ENCODE peak calls at places on chromosomes 1 and 21, in four cellular contexts. C is OCI-LY7, J is endothelial cell, P is psoas muscle. T is an unnamed sample.

GRCh38 chr1:1306661-1307260 is 969 bp downstream of the ACAP3 start:
- DNase-seq in C (no peak), J (no peak), P (no peak), T (peak)

GRCh38 chr1:81922955-81923354 is 122.2 kb downstream of the ADGRL2 start:
- DNase-seq in C (no peak), J (no peak), P (no peak), T (no peak)

GRCh38 chr1:44037154-44037553 is 5.9 kb upstream of the SLC6A9 start:
- DNase-seq in C (no peak), J (no peak), P (no peak), T (no peak)

GRCh38 chr1:206814716-206815341 is 42.5 kb upstream of the IL10 start:
- DNase-seq in C (no peak), J (no peak), P (no peak), T (no peak)

GRCh38 chr1:234875953-234876814 is 252.5 kb downstream of the TOMM20 start:
- DNase-seq in C (no peak), J (no peak), P (no peak), T (peak)

GRCh38 chr1:75559141-75559540 is 51.8 kb downstream of the SLC44A5 start:
- DNase-seq in C (no peak), J (no peak), P (no peak), T (no peak)

GRCh38 chr1:206766251-206766856 is 4.2 kb upstream of the IL19 start:
- DNase-seq in C (no peak), J (no peak), P (peak), T (peak)

GRCh38 chr1:38444311-38444710 is 397.7 kb upstream of the POU3F1 start:
- DNase-seq in C (no peak), J (no peak), P (no peak), T (no peak)

GRCh38 chr1:180630408-180631196 is 1.2 kb upstream of the XPR1 start:
- DNase-seq in C (no peak), J (no peak), P (no peak), T (no peak)

GRCh38 chr1:85585845-85586244 is 5.3 kb downstream of the CCN1 start:
- DNase-seq in C (no peak), J (no peak), P (no peak), T (no peak)

GRCh38 chr1:205137901-205138300 is 16.1 kb upstream of the RBBP5 start:
- DNase-seq in C (no peak), J (no peak), P (no peak), T (no peak)
- TF ChIP-seq CTCF in C (no peak), J (no peak), P (no peak), T (no peak)

GRCh38 chr21:31780944-31781343 is 49.0 kb upstream of the SCAF4 start:
- DNase-seq in C (peak), J (no peak), P (no peak), T (no peak)
- TF ChIP-seq CTCF in C (peak), J (no peak), P (no peak), T (no peak)

GRCh38 chr1:201626629-201627275 is 87.8 kb downstream of the NAV1 start:
- DNase-seq in C (no peak), J (no peak), P (no peak), T (no peak)

GRCh38 chr1:201622353-201622752 is 83.4 kb downstream of the NAV1 start:
- DNase-seq in C (no peak), J (no peak), P (no peak), T (no peak)

GRCh38 chr1:201622824-201623223 is 83.9 kb downstream of the NAV1 start:
- DNase-seq in C (no peak), J (no peak), P (no peak), T (no peak)

GRCh38 chr1:201625711-201626300 is 86.9 kb downstream of the NAV1 start:
- DNase-seq in C (no peak), J (no peak), P (no peak), T (no peak)

DNA sequence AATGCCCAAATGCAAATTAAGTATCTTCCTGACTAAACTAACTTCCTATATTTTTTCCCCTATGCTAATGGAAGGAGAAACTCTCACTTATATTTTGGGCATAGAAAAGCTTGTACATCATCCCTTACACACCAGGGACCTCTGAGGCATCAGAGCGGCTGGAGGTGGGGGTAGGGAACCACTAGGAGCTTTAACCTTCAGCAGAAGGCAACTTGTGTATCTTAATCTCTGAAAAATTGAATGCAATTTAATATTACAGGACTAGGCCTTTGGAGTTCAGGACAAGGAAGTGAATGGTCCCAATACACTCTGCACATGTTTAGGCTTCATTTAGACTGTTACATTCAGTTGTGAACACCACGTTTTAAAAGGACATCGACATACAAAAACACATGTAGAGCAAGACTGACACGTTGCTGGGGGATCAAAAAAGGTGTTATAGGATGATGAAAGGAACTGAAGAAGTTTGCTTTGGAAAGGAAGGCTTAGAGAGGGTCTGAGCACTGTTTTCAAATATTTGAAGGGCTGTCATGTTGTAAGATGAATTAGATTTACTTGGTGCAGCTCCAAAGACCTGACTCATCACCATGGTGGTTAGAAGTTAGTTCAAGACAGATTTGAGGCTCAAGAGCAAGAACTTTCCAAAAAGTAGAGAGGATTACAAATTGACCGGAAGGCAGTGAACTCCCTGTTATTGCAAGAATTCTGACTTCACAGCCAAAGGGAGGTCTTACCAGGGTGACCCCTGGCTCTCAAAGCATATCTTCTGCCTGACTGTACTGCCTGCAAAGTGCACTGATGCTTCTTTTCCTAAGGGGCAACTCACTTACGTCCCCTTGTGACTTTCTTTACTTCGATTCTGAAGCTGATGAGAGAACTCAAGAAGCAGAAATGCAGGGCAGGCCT is 86.1 kb downstream of the NAV1 start:
- DNase-seq in C (no peak), J (no peak), P (no peak), T (no peak)
- TF ChIP-seq CTCF in C (no peak), J (no peak), P (no peak), T (no peak)

DNA sequence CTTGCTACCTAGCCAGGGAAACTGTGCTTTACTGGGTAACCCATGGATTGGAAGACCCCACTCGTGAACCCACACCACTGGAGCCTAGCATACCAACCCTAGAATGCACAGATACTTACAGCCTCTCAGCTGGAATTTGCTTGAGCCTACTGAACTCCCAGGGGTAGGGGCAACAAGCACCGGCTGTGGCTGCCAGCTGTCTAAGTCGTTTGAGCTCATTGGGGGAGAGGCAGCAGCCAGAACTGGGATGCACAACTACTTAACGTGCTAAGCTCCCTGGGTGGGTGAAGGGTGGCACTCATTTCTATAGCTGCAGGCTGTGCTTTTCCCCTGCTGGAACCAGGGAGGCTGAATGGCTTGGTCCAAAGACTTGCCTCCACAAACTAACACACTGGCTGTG is 212.4 kb downstream of the ZNF648 start:
- DNase-seq in C (no peak), J (no peak), P (no peak), T (no peak)
- TF ChIP-seq CTCF in C (no peak), J (no peak), P (no peak), T (no peak)

GRCh38 chr21:21690068-21690665 is 692.0 kb downstream of the NCAM2 start:
- DNase-seq in C (no peak), J (no peak), P (no peak), T (no peak)

DNA sequence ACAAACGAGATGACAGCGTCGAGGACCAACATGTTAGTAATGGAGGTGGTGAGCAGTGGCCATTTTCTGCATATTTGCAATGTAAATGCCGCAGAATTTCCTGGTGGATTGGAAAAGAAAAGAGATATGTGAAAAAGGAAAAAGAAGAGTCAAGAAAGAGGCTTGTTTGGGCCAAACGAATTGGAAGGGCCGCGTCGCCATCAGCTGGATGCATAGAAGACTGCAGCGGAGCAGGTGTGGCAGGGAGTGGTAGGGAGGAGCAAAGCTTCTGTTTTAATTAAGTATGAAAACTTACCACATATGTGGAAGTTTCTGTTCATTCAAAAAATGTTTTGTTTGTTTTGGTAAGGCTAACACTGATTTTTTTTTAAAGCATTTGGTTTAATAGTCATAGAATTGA is 690.7 kb downstream of the NCAM2 start:
- DNase-seq in C (no peak), J (peak), P (peak), T (peak)
- TF ChIP-seq CTCF in C (peak), J (no peak), P (peak), T (no peak)

GRCh38 chr1:89994805-89995594 is at the start of gene ZNF326:
- DNase-seq in C (peak), J (peak), P (peak), T (peak)
- TF ChIP-seq CTCF in C (no peak), J (no peak), P (no peak), T (no peak)

DNA sequence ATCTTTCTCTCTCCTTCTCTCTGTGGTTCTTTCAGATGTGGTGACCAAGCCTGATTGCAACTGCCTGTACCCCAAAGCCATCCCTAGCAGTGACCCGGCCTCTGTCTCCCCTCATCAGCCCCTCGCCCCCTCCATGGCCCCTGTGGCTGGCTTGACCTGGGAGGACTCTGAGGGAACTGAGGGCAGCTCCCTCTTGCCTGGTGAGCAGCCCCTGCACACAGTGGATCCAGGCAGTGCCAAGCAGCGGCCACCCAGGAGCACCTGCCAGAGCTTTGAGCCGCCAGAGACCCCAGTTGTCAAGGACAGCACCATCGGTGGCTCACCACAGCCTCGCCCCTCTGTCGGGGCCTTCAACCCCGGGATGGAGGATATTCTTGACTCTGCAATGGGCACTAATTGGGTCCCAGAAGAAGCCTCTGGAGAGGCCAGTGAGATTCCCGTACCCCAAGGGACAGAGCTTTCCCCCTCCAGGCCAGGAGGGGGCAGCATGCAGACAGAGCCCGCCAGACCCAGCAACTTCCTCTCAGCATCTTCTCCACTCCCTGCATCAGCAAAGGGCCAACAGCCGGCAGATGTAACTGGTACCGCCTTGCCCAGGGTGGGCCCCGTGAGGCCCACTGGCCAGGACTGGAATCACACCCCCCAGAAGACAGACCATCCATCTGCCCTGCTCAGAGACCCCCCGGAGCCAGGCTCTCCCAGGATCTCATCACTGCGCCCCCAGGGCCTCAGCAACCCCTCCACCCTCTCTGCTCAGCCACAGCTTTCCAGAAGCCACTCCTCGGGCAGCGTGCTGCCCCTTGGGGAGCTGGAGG is 12.7 kb downstream of the CSF1 start:
- DNase-seq in C (peak), J (peak), P (no peak), T (peak)
- TF ChIP-seq CTCF in C (peak), J (peak), P (no peak), T (peak)

DNA sequence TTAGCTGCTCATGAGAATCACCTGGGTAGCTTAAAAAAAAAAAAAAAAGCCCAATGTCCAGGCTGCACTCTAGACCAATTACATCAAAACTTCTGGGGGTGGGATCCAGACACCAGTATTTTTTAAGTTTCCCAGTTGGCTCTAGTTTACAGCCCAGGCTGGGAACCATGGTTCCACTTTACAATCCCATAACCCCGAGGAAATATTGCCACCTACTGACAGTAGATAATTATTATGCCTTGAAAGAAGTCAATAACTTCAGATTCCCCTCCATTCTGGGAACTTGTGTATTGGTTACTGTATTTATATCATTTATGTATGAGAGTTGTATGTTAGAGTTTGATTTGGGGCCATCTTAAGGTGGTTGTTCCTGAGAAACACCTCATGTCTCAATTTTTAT is 100.2 kb downstream of the SPATA46 start:
- DNase-seq in C (peak), J (no peak), P (no peak), T (no peak)
- TF ChIP-seq CTCF in C (peak), J (peak), P (peak), T (peak)

GRCh38 chr1:62852253-62852652 is 68.3 kb downstream of the ATG4C start:
- DNase-seq in C (no peak), J (no peak), P (no peak), T (no peak)

GRCh38 chr1:62849031-62849430 is 65.1 kb downstream of the ATG4C start:
- DNase-seq in C (peak), J (no peak), P (no peak), T (no peak)
- TF ChIP-seq CTCF in C (peak), J (no peak), P (no peak), T (no peak)

DNA sequence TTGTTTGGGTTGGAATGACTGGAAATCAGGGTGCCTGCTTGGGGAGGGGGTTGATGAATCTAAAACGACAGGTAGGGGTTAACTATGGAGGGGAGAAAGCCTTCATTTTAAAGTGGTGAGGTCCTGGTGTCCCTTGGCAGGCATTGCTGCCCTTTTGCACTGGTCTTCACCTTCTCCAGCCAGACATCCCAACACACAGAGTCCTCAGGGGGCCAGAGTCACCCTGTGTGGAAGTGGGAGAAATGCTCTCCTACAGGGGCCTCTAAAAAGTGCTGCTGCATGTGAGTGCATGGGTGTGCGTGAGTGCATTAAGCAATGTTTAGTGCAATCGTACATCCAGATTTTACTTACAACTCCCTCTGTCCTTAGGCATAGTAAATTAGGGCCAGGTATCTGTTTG is 39.0 kb downstream of the TEX35 start:
- DNase-seq in C (no peak), J (no peak), P (no peak), T (no peak)
- TF ChIP-seq CTCF in C (no peak), J (no peak), P (no peak), T (no peak)